ENCODE peak calls at places on chromosomes 4 and X, in five cellular contexts. U is endodermal cell; S is MM.1S; V is CD4-positive, alpha-beta memory T cell; G is CD4-positive, CD25-positive, alpha-beta regulatory T cell. Q is an unnamed sample. For H3K4me1 and H3K36me3, the result is how much of the 10 kb centered on the place peaks cover.

GRCh38 chrX:23904096-23904495 is 3.6 kb downstream of the APOO start:
- DNase-seq in U (peak), S (no peak), V (no peak), G (no peak), Q (no peak)

GRCh38 chr4:121656269-121656641 is 40.5 kb downstream of the ANXA5 start:
- DNase-seq in U (peak), S (peak), V (no peak), G (no peak), Q (no peak)

GRCh38 chrX:18945488-18945887 is 38.4 kb downstream of the PHKA2 start:
- DNase-seq in U (no peak), S (no peak), V (no peak), G (no peak), Q (no peak)

GRCh38 chrX:139298437-139298836 is 232.1 kb upstream of the F9 start:
- DNase-seq in U (no peak), S (no peak), V (no peak), G (no peak), Q (no peak)

GRCh38 chr4:118282692-118283091 is 70.1 kb downstream of the PRSS12 start:
- DNase-seq in U (peak), S (no peak), V (no peak), G (no peak), Q (no peak)

GRCh38 chrX:10138726-10139125 is 18.0 kb upstream of the CLCN4 start:
- DNase-seq in U (no peak), S (no peak), V (no peak), G (no peak), Q (no peak)

GRCh38 chrX:20414781-20415445 is 148.2 kb upstream of the RPS6KA3 start:
- DNase-seq in U (no peak), S (no peak), V (no peak), G (no peak), Q (no peak)

GRCh38 chrX:96430756-96431455 is 253.7 kb upstream of the DIAPH2 start:
- DNase-seq in U (peak), S (no peak), V (no peak), G (no peak), Q (no peak)

GRCh38 chr4:169723207-169723606 is 34.5 kb downstream of the HPF1 start:
- DNase-seq in U (peak), S (no peak), V (no peak), G (peak), Q (no peak)

GRCh38 chr4:16116493-16116990 is 32.7 kb upstream of the PROM1 start:
- DNase-seq in U (peak), S (no peak), V (no peak), G (no peak), Q (no peak)

GRCh38 chr4:102562995-102563394 is 61.8 kb downstream of the NFKB1 start:
- DNase-seq in U (no peak), S (no peak), V (no peak), G (no peak), Q (no peak)

GRCh38 chr4:178632415-178632814 is 1190.2 kb upstream of the AGA start:
- DNase-seq in U (no peak), S (no peak), V (no peak), G (no peak), Q (no peak)

GRCh38 chrX:67604979-67605703 is 61.3 kb downstream of the AR start:
- DNase-seq in U (no peak), S (peak), V (no peak), G (no peak), Q (no peak)

GRCh38 chrX:115452256-115452655 is 108.7 kb upstream of the PLS3 start:
- DNase-seq in U (no peak), S (no peak), V (no peak), G (no peak), Q (no peak)

GRCh38 chrX:100584636-100585035 is at the start of gene TNMD:
- DNase-seq in U (no peak), S (no peak), V (no peak), G (no peak), Q (no peak)

GRCh38 chr4:105992641-105993305 is 97.5 kb downstream of the NPNT start:
- DNase-seq in U (no peak), S (no peak), V (no peak), G (no peak), Q (no peak)

GRCh38 chrX:54288989-54289388 is 68.9 kb downstream of the WNK3 start:
- DNase-seq in U (no peak), S (no peak), V (no peak), G (no peak), Q (no peak)

GRCh38 chr4:12902735-12903134 is 581.4 kb downstream of the RAB28 start:
- DNase-seq in U (no peak), S (no peak), V (no peak), G (no peak), Q (no peak)

GRCh38 chr4:57097711-57098110 is 12.5 kb downstream of the IGFBP7 start:
- DNase-seq in U (no peak), S (no peak), V (no peak), G (no peak), Q (no peak)

GRCh38 chr4:137739391-137739790 is 207.1 kb upstream of the PCDH18 start:
- DNase-seq in U (no peak), S (no peak), V (no peak), G (no peak), Q (no peak)

GRCh38 chr4:138835833-138836521 is 179.6 kb upstream of the NOCT start:
- DNase-seq in U (no peak), S (peak), V (no peak), G (no peak), Q (no peak)

GRCh38 chrX:153778151-153778551 is 2.7 kb upstream of the SRPK3 start:
- DNase-seq in U (no peak), S (no peak), V (no peak), G (no peak), Q (no peak)

GRCh38 chrX:139881130-139881529 is 51.7 kb downstream of the ATP11C start:
- DNase-seq in U (no peak), S (no peak), V (no peak), G (no peak), Q (no peak)

GRCh38 chrX:55161581-55161980 is 58.6 kb upstream of the PAGE5 start:
- DNase-seq in U (peak), S (no peak), V (no peak), G (no peak), Q (no peak)

GRCh38 chr4:143386812-143387211 is 50.1 kb downstream of the GAB1 start:
- DNase-seq in U (no peak), S (no peak), V (no peak), G (no peak), Q (no peak)
- H3K4me1 ChIP-seq in U (under half), S (under half), V (under half), G (under half), Q (under half)

DNA sequence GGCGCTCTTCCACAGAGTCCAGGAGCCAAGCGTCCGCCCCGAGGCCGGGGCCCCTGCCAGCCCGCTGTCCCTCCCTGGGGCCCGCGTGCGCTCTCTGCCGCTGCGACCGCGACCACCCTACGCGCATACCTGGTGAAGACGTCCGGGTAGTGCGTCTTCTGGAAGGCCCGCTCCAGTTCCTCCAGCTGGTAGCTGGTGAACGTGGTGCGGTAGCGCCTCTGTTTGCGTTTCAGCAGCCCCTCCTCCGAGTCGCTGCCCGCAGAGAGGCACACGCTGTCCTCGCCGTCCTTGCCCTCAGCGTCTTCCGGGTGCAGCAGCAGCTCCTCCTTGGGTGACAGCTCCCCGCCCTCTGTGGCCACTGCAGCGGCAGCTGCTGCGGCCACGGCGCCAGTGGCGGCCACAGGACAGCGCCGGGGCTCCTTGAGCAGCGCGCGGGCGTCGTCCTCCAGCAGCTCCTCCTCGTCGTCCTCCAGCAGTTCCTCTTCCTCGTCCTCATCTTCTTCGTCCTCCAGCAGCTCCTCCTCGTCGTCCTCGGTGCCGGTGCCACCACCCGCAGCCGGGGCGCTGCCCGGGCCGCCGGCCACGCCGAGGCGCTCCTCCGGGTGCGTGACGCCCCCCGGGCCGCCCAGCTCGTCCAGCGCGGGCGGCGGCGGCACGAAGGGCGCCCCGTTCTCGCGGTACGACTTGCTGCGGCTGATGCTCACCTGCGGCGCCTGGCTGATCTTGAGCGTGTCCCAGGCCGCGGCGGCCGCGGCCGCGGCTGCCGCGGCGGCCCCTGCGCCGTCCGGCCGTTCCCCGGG is 2.8 kb downstream of the ARX start:
- DNase-seq in U (peak), S (no peak), V (no peak), G (no peak), Q (no peak)
- H3K4me3 ChIP-seq in U (no peak), S (no peak), V (no peak), G (no peak), Q (peak)

GRCh38 chr4:907691-908437 is 24.3 kb downstream of the GAK start:
- DNase-seq in U (no peak), S (no peak), V (no peak), G (no peak), Q (no peak)

GRCh38 chr4:907103-907400 is 25.1 kb downstream of the GAK start:
- DNase-seq in U (no peak), S (no peak), V (no peak), G (no peak), Q (no peak)

GRCh38 chr4:909131-909571 is 23.0 kb downstream of the GAK start:
- DNase-seq in U (no peak), S (no peak), V (no peak), G (no peak), Q (no peak)

GRCh38 chr4:905485-906214 is 26.5 kb downstream of the GAK start:
- DNase-seq in U (no peak), S (no peak), V (no peak), G (no peak), Q (no peak)

DNA sequence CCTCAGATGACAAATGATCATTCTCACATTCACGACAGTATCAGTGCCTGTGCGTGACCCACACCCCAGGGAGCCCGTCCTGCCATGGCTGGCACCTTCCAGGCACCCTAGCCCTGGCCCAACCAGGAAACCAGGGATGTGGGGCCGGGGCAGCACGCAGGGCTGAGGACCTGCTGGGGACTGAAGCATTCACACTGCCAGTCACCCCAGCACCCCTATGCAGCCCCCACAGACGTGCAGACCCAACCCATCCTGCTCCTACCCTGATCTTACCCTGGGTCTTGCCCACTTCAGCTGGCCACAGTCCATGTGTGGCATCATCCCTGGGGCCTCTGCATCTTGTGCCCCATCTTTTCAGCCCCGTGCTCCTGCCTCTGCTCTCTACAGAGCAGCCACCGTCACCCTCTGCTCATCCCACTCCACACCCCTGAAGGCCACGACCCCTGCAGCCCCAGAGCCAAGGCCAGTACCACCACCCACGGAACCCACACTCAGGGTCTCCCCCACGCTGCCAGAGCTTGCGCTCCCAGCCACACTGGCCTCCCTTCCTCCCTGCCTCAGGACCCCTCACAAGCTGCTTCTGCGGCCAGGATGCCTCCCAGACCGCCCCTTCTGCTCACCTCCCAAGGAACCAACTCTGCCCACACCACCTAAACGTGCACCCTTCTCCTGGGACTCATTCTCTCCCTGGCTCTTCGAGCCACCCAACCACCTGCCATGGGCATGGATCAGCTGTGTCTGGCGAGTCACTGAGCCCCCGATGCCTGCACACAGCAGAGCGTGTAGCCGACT is 25.6 kb downstream of the GAK start:
- DNase-seq in U (no peak), S (no peak), V (no peak), G (no peak), Q (no peak)
- H3K36me3 ChIP-seq in U (under half), S (under half), V (under half), G (under half), Q (under half)

DNA sequence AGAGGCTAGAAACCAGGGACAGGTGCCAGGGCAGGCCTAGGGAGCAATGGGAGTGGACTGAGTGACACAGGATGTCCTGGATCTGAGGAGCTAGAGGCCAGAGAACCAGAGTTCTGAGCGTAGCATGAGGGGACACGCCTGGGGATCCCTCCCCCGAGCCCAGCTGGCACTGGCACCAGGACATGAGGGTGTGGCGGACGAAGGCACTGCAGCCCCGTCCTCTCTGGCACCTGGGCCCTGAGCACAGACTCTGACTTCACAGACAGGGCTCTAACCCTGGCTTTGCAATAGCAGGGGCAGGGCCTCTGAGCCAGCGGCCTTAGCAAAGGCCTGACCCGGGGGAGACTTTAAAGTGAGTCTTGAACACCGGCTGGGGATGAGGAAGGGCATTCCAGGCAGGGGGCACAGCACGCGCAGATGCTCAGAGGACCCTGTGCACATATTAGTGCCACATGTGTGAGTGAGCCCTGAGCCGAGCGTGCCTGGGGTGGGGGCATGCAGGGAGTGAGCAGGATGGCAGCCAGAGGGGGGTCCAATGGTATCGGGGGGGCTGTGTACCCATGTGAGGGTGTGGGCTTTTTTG is 214.2 kb upstream of the PSAPL1 start:
- DNase-seq in U (no peak), S (no peak), V (no peak), G (no peak), Q (no peak)
- H3K4me1 ChIP-seq in U (under half), S (under half), V (under half), G (under half), Q (under half)

GRCh38 chr4:20283039-20283438 is 31.3 kb downstream of the SLIT2 start:
- DNase-seq in U (peak), S (no peak), V (no peak), G (no peak), Q (no peak)
- H3K4me3 ChIP-seq in U (no peak), S (no peak), V (no peak), G (no peak), Q (no peak)

DNA sequence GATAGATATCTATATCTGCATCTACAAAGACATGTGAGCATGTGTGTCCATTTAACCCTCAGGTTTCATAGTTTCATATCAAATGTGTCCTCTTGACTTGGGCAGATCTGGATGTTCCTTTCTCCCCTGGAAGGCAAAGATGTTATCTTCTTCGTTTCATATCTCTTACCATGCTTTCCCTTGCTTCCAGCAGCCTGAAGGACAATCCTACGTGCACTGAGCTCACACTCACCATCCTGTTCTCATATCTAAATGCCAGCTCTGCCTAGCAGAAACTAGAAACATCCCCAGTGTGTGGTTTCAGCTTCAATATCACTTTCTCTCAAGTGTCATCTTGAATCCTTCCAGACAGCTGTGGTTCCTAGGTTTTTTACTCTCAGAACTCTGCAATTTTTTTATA is 66.2 kb downstream of the ZAR1 start:
- DNase-seq in U (no peak), S (no peak), V (no peak), G (no peak), Q (no peak)
- H3K36me3 ChIP-seq in U (half or more), S (under half), V (half or more), G (half or more), Q (half or more)

DNA sequence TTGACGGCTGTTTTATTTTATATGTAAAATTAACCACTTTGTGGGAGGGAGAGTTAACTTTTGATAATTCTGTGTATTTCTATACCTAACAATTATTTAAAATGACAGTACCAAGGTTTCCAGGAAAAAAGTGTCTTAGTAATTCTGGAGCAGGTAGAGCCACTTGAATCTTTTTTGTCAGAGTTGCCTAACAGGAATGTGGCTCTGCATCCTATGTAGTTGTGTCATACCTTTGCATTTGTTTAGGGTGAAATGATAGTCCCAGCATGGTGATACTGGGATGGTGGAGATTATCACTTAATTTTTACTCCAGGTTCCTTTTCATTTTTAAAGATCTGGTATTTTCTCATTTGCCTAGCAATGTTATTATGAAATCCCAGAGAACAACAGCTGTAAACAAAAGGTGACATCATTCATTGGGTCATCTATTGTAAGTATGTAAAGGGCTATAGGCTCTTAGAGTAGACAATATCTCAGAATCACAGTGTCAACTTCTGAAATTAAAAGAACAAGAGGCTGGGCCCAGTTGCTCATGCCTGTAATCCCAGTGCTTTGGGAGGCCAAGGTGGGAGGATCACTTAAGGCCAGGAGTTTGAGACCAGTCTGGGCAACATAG is 9.6 kb downstream of the SGMS2 start:
- DNase-seq in U (no peak), S (no peak), V (no peak), G (no peak), Q (no peak)
- H3K4me1 ChIP-seq in U (under half), S (under half), V (under half), G (under half), Q (under half)